ENCODE peak calls at places on chromosomes 2 and 18, in six cellular contexts. O is astrocyte of the cerebellum, Z is type B pancreatic cell, V is heart right ventricle, M is D721Med, I is fibroblast of mammary gland. X is an unnamed sample.

GRCh38 chr2:164178835-164179470 is 442.3 kb downstream of the GRB14 start:
- DNase-seq in O (no peak), Z (no peak), V (no peak), M (no peak), I (peak), X (no peak)

GRCh38 chr2:28357948-28358667 is 34.5 kb upstream of the FOSL2 start:
- DNase-seq in O (no peak), Z (no peak), V (no peak), M (peak), I (no peak), X (no peak)

GRCh38 chr2:143192085-143192484 is 62.9 kb downstream of the ARHGAP15 start:
- DNase-seq in O (no peak), Z (no peak), V (no peak), M (no peak), I (no peak), X (no peak)

GRCh38 chr2:156399224-156399949 is 36.8 kb upstream of the GPD2 start:
- DNase-seq in O (no peak), Z (no peak), V (no peak), M (no peak), I (peak), X (no peak)

GRCh38 chr2:71067567-71068217 is 756 bp upstream of the NAGK start:
- DNase-seq in O (no peak), Z (no peak), V (no peak), M (no peak), I (peak), X (no peak)

GRCh38 chr2:56681659-56682396 is 498.0 kb downstream of the CCDC85A start:
- DNase-seq in O (peak), Z (no peak), V (no peak), M (no peak), I (peak), X (no peak)

GRCh38 chr2:1940660-1941059 is 196.3 kb upstream of the PXDN start:
- DNase-seq in O (peak), Z (no peak), V (peak), M (no peak), I (peak), X (peak)

GRCh38 chr18:45571714-45572113 is 43.6 kb upstream of the SLC14A2 start:
- DNase-seq in O (no peak), Z (no peak), V (no peak), M (no peak), I (no peak), X (no peak)

GRCh38 chr2:215080545-215080944 is 57.9 kb downstream of the ABCA12 start:
- DNase-seq in O (no peak), Z (no peak), V (no peak), M (no peak), I (no peak), X (no peak)

GRCh38 chr2:128440087-128440665 is 121.5 kb upstream of the HS6ST1 start:
- DNase-seq in O (no peak), Z (no peak), V (no peak), M (no peak), I (no peak), X (no peak)

GRCh38 chr2:35614640-35615039 is 740.9 kb upstream of the CRIM1 start:
- DNase-seq in O (no peak), Z (no peak), V (no peak), M (no peak), I (no peak), X (no peak)

GRCh38 chr2:211329421-211329820 is 773.0 kb downstream of the CPS1 start:
- DNase-seq in O (no peak), Z (no peak), V (no peak), M (no peak), I (no peak), X (no peak)

GRCh38 chr18:13518382-13518781 is 208.0 kb downstream of the FAM210A start:
- DNase-seq in O (no peak), Z (no peak), V (no peak), M (no peak), I (no peak), X (no peak)

GRCh38 chr2:236665130-236665529 is 95.5 kb downstream of the ACKR3 start:
- DNase-seq in O (no peak), Z (no peak), V (peak), M (no peak), I (no peak), X (no peak)

GRCh38 chr18:39305756-39306155 is 1740.2 kb upstream of the CELF4 start:
- DNase-seq in O (no peak), Z (no peak), V (no peak), M (no peak), I (no peak), X (no peak)

GRCh38 chr2:205759286-205759685 is 77.0 kb downstream of the NRP2 start:
- DNase-seq in O (no peak), Z (no peak), V (no peak), M (no peak), I (no peak), X (no peak)

GRCh38 chr2:126802774-126803421 is 95.8 kb upstream of the TEX51 start:
- DNase-seq in O (no peak), Z (no peak), V (no peak), M (no peak), I (no peak), X (no peak)

GRCh38 chr2:164954954-164955701 is at the start of gene SLC38A11:
- DNase-seq in O (no peak), Z (no peak), V (peak), M (no peak), I (peak), X (no peak)

GRCh38 chr18:8952796-8953760 is 149.4 kb upstream of the NDUFV2 start:
- DNase-seq in O (no peak), Z (no peak), V (no peak), M (no peak), I (peak), X (no peak)

GRCh38 chr2:200449149-200449548 is 60.7 kb downstream of the KCTD18 start:
- DNase-seq in O (no peak), Z (no peak), V (no peak), M (no peak), I (no peak), X (no peak)

GRCh38 chr18:62069556-62069955 is 117.3 kb downstream of the PIGN start:
- DNase-seq in O (no peak), Z (no peak), V (no peak), M (no peak), I (peak), X (no peak)

GRCh38 chr2:31150120-31150670 is 12.0 kb upstream of the GALNT14 start:
- DNase-seq in O (no peak), Z (no peak), V (no peak), M (no peak), I (no peak), X (no peak)

GRCh38 chr2:107091163-107091864 is 205.3 kb upstream of the ST6GAL2 start:
- DNase-seq in O (no peak), Z (no peak), V (no peak), M (no peak), I (no peak), X (peak)

GRCh38 chr2:190407246-190407661 is 901 bp upstream of the MFSD6 start:
- DNase-seq in O (no peak), Z (no peak), V (no peak), M (no peak), I (no peak), X (no peak)

DNA sequence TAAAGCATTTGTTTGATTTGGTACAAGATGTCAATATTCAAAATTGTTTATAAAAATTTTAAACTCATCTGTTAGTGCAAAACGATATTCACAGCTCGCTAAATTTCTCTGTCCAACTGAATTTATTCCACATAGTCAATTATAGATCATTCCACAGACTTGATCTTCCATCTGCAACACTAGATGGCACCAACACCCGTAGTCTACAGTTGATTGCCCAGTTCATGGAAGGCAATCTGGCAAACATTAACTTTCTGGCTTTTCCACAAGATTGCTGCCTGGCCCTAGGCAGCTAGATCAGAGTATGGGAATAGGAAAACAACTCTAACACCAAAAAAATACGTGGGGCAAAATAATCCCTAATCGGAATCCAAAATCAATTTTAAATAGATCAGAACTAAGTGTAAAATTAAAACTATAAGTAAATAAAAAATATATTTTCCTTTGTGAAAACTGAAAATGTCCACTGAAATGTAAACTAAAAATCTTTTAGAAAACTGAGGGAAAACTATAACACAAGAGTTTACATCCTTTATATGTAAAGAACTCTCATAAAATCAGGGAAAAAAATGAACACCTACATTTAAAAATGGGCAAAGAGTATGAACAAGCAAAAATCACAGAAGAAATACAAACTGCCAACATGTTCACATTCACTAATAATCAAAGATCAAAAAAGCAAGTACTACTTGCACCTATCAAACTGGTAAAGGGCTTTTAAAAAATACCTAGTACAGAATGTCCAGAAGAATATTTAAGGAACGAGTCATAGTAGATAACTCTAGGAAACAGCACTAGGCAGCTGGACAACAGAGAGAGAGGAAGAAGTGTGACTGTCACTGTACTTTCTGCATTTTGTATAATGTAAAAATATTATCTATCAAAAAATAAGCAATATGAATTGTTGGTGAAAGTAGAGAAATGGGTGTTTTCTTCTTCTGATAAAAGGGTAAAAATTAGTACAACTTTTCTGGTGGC is 35.0 kb downstream of the RTN4 start:
- DNase-seq in O (peak), Z (no peak), V (peak), M (no peak), I (peak), X (peak)
- TF ChIP-seq CTCF in O (peak), Z (peak), V (peak), M (peak), I (peak), X (peak)

DNA sequence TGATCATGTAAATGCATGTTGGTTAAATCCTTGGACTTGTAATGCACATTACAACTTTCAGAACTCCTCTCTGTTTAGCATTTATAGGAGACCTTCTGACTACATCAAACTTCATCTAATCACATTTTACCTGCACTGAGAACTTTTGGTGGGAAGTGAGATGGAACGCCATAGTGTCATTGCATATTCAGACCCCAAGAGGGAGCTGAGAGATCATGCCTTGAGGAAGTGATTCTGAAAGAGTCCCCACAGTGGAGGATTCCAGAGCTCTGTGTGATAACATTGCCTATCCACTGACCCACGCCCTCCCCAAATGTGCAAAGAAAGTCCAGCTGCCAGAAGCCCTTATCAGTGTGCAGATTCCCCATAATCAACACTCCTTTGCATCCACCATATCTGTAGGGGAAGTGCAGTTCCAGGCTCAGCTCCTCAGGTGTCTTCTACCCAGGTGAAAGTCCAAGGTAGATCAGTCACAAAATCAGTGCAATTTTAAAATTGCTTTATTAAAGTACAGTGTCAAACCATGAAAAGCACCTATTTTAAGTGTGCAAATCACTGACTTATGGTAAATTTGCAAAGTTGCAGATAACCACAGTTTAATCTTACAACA is 212.4 kb downstream of the RPIA start:
- DNase-seq in O (no peak), Z (no peak), V (peak), M (no peak), I (peak), X (no peak)
- TF ChIP-seq CTCF in O (peak), Z (peak), V (peak), M (peak), I (peak), X (peak)

GRCh38 chr18:711693-712400 is 583 bp downstream of the ENOSF1 start:
- DNase-seq in O (peak), Z (peak), V (peak), M (peak), I (peak), X (peak)
- TF ChIP-seq CTCF in O (no peak), Z (no peak), V (no peak), M (no peak), I (no peak), X (no peak)

GRCh38 chr2:24978661-24979060 is 6.9 kb upstream of the DNAJC27 start:
- DNase-seq in O (no peak), Z (no peak), V (no peak), M (no peak), I (no peak), X (no peak)
- TF ChIP-seq CTCF in O (no peak), Z (no peak), V (no peak), M (no peak), I (no peak), X (no peak)

DNA sequence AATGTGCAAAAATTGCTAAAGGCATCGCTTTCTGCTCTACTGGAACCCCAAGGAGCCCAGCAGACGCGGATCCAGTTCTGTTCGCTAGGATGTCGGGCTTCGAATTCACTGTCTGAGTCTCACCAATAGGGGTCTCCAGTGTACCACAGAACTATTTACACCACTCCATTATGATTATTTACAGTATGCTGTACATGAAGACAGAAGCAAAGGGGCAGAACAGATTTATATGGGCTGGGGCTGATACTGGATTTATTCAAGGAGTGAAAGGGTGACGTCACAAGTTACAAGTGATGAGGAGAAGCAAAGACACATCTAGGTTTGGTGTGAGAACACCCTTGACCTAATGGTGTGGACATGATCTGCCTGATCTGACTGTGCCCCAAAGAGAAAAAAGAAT is 185.3 kb upstream of the ATP5MC3 start:
- DNase-seq in O (peak), Z (no peak), V (peak), M (no peak), I (peak), X (no peak)
- TF ChIP-seq CTCF in O (peak), Z (peak), V (peak), M (peak), I (peak), X (peak)

DNA sequence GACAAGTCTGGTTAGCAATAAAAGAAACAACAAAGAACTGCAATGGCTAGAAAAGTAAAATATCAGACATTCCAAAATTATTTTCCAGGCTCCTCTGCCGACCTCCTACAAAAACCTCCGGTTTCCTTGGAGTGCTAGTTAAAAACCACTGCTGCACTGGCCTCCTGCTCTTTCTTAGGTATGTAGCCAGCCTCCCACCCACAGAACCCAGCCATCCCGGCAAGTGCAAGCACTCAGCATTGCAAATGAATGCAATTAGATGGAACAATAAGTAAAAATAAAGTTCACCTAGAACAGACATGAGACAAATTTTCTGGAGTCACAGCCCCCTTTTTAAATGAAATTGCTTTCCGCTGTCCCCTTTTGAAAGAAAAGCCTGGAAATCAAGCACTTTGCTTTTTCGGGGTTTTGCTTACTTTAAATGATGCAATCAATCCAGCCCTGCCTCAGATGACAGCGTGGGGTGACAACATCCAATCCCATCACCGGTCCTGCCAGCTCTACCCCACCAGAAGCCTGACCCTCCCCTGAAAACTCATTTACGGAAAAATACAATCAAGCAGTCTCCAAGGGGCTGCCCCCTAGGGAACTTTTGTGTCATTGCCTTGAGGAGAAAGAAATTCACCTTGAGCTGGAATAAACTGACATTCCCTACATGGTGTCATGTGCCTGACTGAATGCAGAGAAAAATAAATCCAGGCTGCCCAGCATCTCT is 199.8 kb downstream of the EPHA4 start:
- DNase-seq in O (no peak), Z (no peak), V (no peak), M (no peak), I (no peak), X (no peak)
- TF ChIP-seq CTCF in O (peak), Z (peak), V (no peak), M (peak), I (peak), X (peak)

GRCh38 chr18:54950221-54950620 is 9.0 kb downstream of the CCDC68 start:
- DNase-seq in O (no peak), Z (no peak), V (no peak), M (no peak), I (no peak), X (no peak)
- TF ChIP-seq CTCF in O (no peak), Z (no peak), V (no peak), M (peak), I (no peak), X (no peak)

DNA sequence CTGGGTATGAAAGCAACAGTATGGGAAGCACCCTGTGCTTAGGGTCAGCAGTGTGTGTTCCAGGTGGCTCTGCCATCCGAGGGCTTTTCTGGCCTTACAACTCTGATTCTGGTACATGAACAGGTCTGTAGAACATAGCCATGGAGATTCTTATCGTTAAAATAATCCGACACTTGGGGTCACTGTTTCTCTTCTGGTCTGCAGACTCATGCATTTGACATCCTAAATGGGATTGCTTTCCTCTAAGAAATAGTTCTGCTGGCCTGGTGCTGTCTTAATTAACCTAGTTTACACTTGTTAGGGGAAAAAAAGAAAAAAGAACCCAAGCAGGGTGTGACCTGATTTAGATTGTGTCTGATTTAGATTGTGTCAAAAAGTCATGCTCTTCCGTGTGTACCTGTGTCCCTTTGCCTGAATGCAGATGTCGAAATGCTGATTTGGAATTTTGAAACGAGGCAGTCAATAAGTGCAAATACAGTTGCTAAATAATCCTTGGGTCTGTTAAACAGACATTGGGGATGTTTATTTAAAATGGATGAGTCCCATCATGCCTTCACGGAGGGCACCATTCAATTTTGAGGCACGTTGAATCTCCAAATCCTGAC is 59.6 kb downstream of the TRPM8 start:
- DNase-seq in O (peak), Z (no peak), V (no peak), M (peak), I (peak), X (peak)
- TF ChIP-seq CTCF in O (peak), Z (peak), V (no peak), M (peak), I (peak), X (peak)

X was measured in retinal pigment epithelial cell.